ENCODE peak calls at places on chromosomes 12 and 14, in ten cellular contexts. R is CD4-positive, alpha-beta memory T cell; V is cardiac muscle cell; L is mesenchymal stem cell; N is astrocyte; E is left lung; M is left ventricle myocardium inferior; D is endothelial cell of umbilical vein; I is fibroblast of lung; T is K562. C is an unnamed sample.

GRCh38 chr14:100267990-100268389 is 29.0 kb downstream of the YY1 start:
- DNase-seq in V (no peak), D (no peak), R (no peak), E (no peak), N (no peak), I (no peak), M (no peak), T (no peak), L (no peak), C (no peak)

GRCh38 chr12:65827827-65828231 is 3.5 kb downstream of the HMGA2 start:
- DNase-seq in V (peak; percentile 20), M (no peak), N (no peak), I (peak; percentile 63), R (no peak), L (peak; percentile 27), T (no peak), E (no peak), D (peak; percentile 64), C (peak; percentile 62)

GRCh38 chr12:14111230-14111865 is 129.9 kb upstream of the GRIN2B start:
- DNase-seq in R (no peak), V (peak; percentile 44), M (no peak), T (no peak), N (no peak), L (no peak), I (no peak), E (no peak), D (no peak), C (no peak)

GRCh38 chr12:121780429-121780828 is 13.1 kb downstream of the RHOF start:
- DNase-seq in L (no peak), D (no peak), M (no peak), R (no peak), T (no peak), I (no peak), V (no peak), N (no peak), E (no peak), C (no peak)

GRCh38 chr12:26121841-26122680 is 2.8 kb downstream of the BHLHE41 start:
- DNase-seq in I (no peak), D (peak; percentile 24), V (peak; percentile 38), L (peak; percentile 23), T (peak; percentile 28), M (peak; percentile 40), E (peak; percentile 88), R (peak; percentile 25), N (no peak), C (peak; percentile 62)

GRCh38 chr14:22848391-22849164 is 12.2 kb downstream of the MMP14 start:
- DNase-seq in E (peak; percentile 84), V (no peak), N (peak; percentile 85), R (no peak), T (no peak), I (peak; percentile 99), L (peak; percentile 80), D (peak; percentile 88), M (peak; percentile 66), C (peak; percentile 96)

GRCh38 chr12:71662861-71663560 is 637 bp downstream of the ZFC3H1 start:
- DNase-seq in R (peak; percentile 74), I (peak; percentile 67), M (peak; percentile 49), V (peak; percentile 80), N (peak; percentile 63), L (peak; percentile 88), D (peak; percentile 67), T (peak; percentile 41), E (peak; percentile 89), C (peak; percentile 86)

GRCh38 chr14:58297412-58297761 is 968 bp upstream of the ARID4A start:
- DNase-seq in N (peak; percentile 35), T (no peak), M (no peak), L (peak; percentile 85), R (no peak), V (no peak), I (no peak), E (no peak), D (no peak), C (peak; percentile 72)

GRCh38 chr12:113818833-113819232 is 147.3 kb downstream of the RBM19 start:
- DNase-seq in I (no peak), E (no peak), M (no peak), L (peak; percentile 12), R (no peak), N (no peak), T (peak; percentile 48), D (no peak), V (peak; percentile 46), C (no peak)

GRCh38 chr14:92898732-92899131 is 24.2 kb upstream of the CHGA start:
- DNase-seq in M (no peak), L (no peak), T (no peak), V (no peak), R (no peak), I (no peak), E (no peak), D (no peak), N (no peak), C (no peak)

GRCh38 chr12:92574046-92574783 is 128.6 kb upstream of the PLEKHG7 start:
- DNase-seq in R (no peak), L (peak; percentile 30), M (no peak), D (peak; percentile 24), V (peak; percentile 30), E (no peak), T (no peak), I (no peak), N (peak; percentile 22), C (no peak)

GRCh38 chr14:95614335-95614734 is 71.9 kb upstream of the TCL1B start:
- DNase-seq in L (no peak), E (no peak), R (no peak), M (no peak), T (no peak), I (no peak), N (no peak), V (no peak), D (no peak), C (no peak)

GRCh38 chr12:118373628-118374027 is 921 bp upstream of the TAOK3 start:
- DNase-seq in V (no peak), N (no peak), L (no peak), D (no peak), M (no peak), E (no peak), I (no peak), R (no peak), T (no peak), C (no peak)

GRCh38 chr12:118374909-118375308 is 1.4 kb upstream of the SUDS3 start:
- DNase-seq in E (no peak), M (no peak), D (no peak), L (no peak), R (no peak), I (peak; percentile 34), V (no peak), N (no peak), T (no peak), C (peak; percentile 22)

GRCh38 chr12:118375348-118375747 is 1.0 kb upstream of the SUDS3 start:
- DNase-seq in V (no peak), E (no peak), N (no peak), D (no peak), L (no peak), T (no peak), I (no peak), R (no peak), M (no peak), C (no peak)

GRCh38 chr12:118372541-118373495 is at the start of gene TAOK3:
- DNase-seq in L (peak; percentile 99), D (peak; percentile 98), E (peak; percentile 98), M (peak; percentile 98), I (peak; percentile 99), N (peak; percentile 96), T (peak; percentile 90), V (peak; percentile 99), R (peak; percentile 97), C (peak; percentile 100)

DNA sequence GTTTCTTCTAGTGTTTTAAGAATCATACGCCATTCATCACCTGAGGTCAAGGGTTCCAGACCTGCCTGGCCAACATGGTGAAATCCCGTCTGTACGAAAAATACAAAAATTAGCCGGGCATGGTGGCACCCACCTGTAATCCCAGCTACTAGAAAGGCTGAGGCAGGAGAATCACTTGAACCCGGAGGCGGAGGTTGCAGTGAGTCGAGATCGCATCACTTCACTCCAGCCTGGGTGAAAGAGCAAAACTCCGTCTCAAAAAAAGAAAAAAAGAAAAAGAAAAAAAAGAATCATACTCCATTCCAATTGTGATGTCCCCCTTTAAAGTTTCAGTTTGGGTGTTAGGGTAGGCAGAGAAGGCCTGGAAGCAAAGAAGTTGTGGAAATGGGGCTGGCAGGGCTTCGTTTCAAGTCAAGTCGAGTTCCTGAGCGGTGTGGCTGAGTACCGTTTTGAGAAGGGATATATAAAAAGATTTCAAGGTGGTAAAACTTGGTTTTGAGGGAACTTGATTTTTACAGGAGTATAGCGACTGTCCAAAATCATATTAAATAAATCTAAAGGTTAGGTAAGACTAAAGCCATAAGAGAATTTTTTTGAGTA is 1.5 kb upstream of the TAOK3 start:
- DNase-seq in L (no peak), D (no peak), V (no peak), I (no peak), M (no peak), N (no peak), R (no peak), T (no peak), E (no peak), C (no peak)
- H3K4me3 ChIP-seq in L (no peak overlapping the region), D (no peak overlapping the region), V (no peak overlapping the region), I (no peak overlapping the region), M (peak overlapping the region; percentile 98), N (no peak overlapping the region), R (no peak overlapping the region), T (peak overlapping the region; percentile 39), E (no peak overlapping the region), C (peak overlapping the region; percentile 97)

DNA sequence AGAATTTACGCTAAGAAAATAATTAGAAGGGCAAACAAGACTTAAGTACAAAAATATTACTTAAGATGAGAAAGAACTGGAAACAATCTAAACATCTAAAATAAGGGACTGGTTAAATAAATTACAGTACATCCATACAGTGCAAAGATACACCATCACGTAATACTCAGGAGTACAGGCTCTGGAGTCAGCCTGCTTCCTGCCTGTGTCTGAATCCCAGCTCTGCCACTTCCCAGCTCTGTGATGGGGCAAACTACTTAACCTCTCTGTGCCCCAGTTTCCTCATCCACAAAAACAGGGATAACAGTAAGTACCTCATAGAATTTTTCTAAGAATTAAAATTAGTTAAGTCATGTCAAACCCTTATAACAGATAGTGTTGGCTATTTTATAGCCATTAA is 36.0 kb downstream of the PPTC7 start:
- DNase-seq in N (no peak), T (no peak), M (no peak), V (no peak), L (peak; percentile 50), E (no peak), D (peak; percentile 28), R (no peak), I (no peak), C (no peak)
- H3K4me1 ChIP-seq in N (peaks cover 17% of the 10 kb centered on the region), T (peaks cover 4% of the 10 kb centered on the region), M (peaks cover 98% of the 10 kb centered on the region), V (peaks cover 53% of the 10 kb centered on the region), L (peaks cover 7% of the 10 kb centered on the region), E (peaks cover 16% of the 10 kb centered on the region), D (peaks cover 46% of the 10 kb centered on the region), R (peaks cover 5% of the 10 kb centered on the region), I (peaks cover 16% of the 10 kb centered on the region), C (peaks cover 68% of the 10 kb centered on the region)

DNA sequence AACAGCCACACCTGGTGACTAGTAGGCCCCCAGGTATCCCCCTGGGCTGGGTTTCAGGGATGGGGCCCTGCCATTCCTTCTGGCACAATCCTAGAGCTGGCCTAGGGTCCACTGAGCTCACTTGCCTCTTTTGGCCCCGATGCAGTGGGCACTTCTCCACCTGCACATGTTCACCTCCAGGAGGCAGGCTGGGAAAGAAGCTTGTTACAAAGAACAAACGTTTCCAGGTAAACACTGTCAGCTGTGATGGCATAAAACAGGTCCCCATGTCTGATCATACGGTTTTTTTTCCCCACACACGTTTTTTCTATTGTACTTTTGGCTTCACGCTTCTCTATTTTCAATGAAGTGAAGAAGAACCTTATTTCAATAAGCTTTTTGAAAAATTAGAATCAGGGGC is 15.8 kb upstream of the HVCN1 start:
- DNase-seq in E (no peak), V (no peak), I (no peak), L (no peak), T (no peak), R (peak; percentile 16), M (no peak), D (no peak), N (no peak), C (no peak)
- H3K4me3 ChIP-seq in E (no peak overlapping the region), V (no peak overlapping the region), I (no peak overlapping the region), L (no peak overlapping the region), T (no peak overlapping the region), R (no peak overlapping the region), M (no peak overlapping the region), D (no peak overlapping the region), N (no peak overlapping the region), C (no peak overlapping the region)

GRCh38 chr12:117045998-117046374 is 53.2 kb downstream of the TESC start:
- DNase-seq in M (no peak), N (no peak), R (no peak), L (peak; percentile 53), I (no peak), D (no peak), E (peak; percentile 51), T (peak; percentile 37), V (no peak), C (no peak)
- H3K4me1 ChIP-seq in M (peaks cover 82% of the 10 kb centered on the region), N (peaks cover 3% of the 10 kb centered on the region), R (no peaks in the 10 kb centered on the region), L (peaks cover 17% of the 10 kb centered on the region), I (peaks cover 3% of the 10 kb centered on the region), D (peaks cover 6% of the 10 kb centered on the region), E (peaks cover 7% of the 10 kb centered on the region), T (peaks cover 74% of the 10 kb centered on the region), V (peaks cover 58% of the 10 kb centered on the region), C (peaks cover 5% of the 10 kb centered on the region)